ENCODE peak calls at places on chromosomes 7 and 10, in seven cellular contexts. I is cardiac muscle cell, F is GM13977, T is heart right ventricle, M is RWPE1, W is BE2C, E is transverse colon. B is an unnamed sample.

GRCh38 chr7:20598479-20599419 is 16.7 kb upstream of the ABCB5 start:
- DNase-seq in E (no peak), M (peak; percentile 59), T (no peak), I (peak; percentile 64), W (no peak), F (peak; percentile 49), B (peak; percentile 72)

GRCh38 chr10:129035052-129035805 is 431.8 kb upstream of the MGMT start:
- DNase-seq in F (no peak), M (no peak), T (no peak), W (no peak), E (peak; percentile 19), I (no peak), B (peak; percentile 5)

GRCh38 chr7:16905300-16906044 is 23.7 kb upstream of the AGR3 start:
- DNase-seq in W (no peak), M (no peak), E (no peak), F (no peak), I (peak; percentile 20), T (no peak), B (peak; percentile 28)

GRCh38 chr7:99631311-99632109 is 14.8 kb downstream of the ZSCAN25 start:
- DNase-seq in F (no peak), E (no peak), W (no peak), M (peak; percentile 54), I (peak; percentile 21), T (no peak), B (peak; percentile 61)

GRCh38 chr7:48962821-48963505 is 38.6 kb downstream of the CDC14C start:
- DNase-seq in M (peak; percentile 3), I (no peak), E (no peak), F (no peak), W (no peak), T (no peak), B (no peak)

GRCh38 chr7:25557930-25558329 is 329.6 kb upstream of the NPVF start:
- DNase-seq in T (no peak), W (no peak), I (no peak), M (no peak), E (no peak), F (no peak), B (no peak)

GRCh38 chr10:86363184-86363832 is 3.3 kb downstream of the GRID1 start:
- DNase-seq in F (peak; percentile 78), T (peak; percentile 54), E (no peak), W (no peak), M (peak; percentile 44), I (peak; percentile 84), B (no peak)

GRCh38 chr10:126571203-126571602 is 99.3 kb downstream of the C10orf90 start:
- DNase-seq in I (no peak), F (no peak), W (no peak), E (no peak), M (no peak), T (no peak), B (peak; percentile 21)

GRCh38 chr7:151454306-151454705 is 14.4 kb upstream of the CRYGN start:
- DNase-seq in I (no peak), M (no peak), F (no peak), W (no peak), T (no peak), E (peak; percentile 1), B (no peak)

GRCh38 chr10:77350711-77351119 is 286.9 kb downstream of the KCNMA1 start:
- DNase-seq in E (no peak), W (peak; percentile 52), T (no peak), I (no peak), M (peak; percentile 100), F (no peak), B (peak; percentile 98)

GRCh38 chr10:110481948-110482347 is 15.8 kb upstream of the DUSP5 start:
- DNase-seq in F (no peak), E (no peak), W (no peak), T (no peak), I (no peak), M (no peak), B (no peak)

GRCh38 chr10:99874341-99875085 is 92.1 kb downstream of the ABCC2 start:
- DNase-seq in F (no peak), E (no peak), T (no peak), M (no peak), W (no peak), I (no peak), B (no peak)

GRCh38 chr10:89419548-89419947 is 5.2 kb downstream of the IFIT5 start:
- DNase-seq in M (no peak), W (no peak), T (no peak), F (peak; percentile 31), I (no peak), E (no peak), B (peak; percentile 11)

GRCh38 chr7:34672430-34672829 is 14.4 kb downstream of the NPSR1 start:
- DNase-seq in E (no peak), T (no peak), W (no peak), M (peak; percentile 10), F (no peak), I (no peak), B (peak; percentile 45)

GRCh38 chr7:137820677-137821420 is 25.9 kb downstream of the DGKI start:
- DNase-seq in I (peak; percentile 60), E (no peak), T (peak; percentile 67), W (peak; percentile 26), F (peak; percentile 31), M (no peak), B (peak; percentile 20)

GRCh38 chr7:104625956-104626355 is 297.6 kb downstream of the LHFPL3 start:
- DNase-seq in I (no peak), T (no peak), F (no peak), W (no peak), M (no peak), E (no peak), B (no peak)

GRCh38 chr10:74238031-74238431 is 87.0 kb downstream of the ADK start:
- DNase-seq in M (no peak), I (no peak), T (no peak), W (peak; percentile 47), E (no peak), F (no peak), B (no peak)

GRCh38 chr7:8511810-8512209 is 78.4 kb downstream of the NXPH1 start:
- DNase-seq in F (no peak), E (no peak), I (no peak), W (peak; percentile 61), M (no peak), T (no peak), B (no peak)

GRCh38 chr7:128874140-128875031 is 11.7 kb downstream of the ATP6V1F start:
- DNase-seq in M (no peak), I (no peak), T (no peak), E (peak; percentile 86), W (peak; percentile 18), F (no peak), B (no peak)

GRCh38 chr7:155815332-155816191 is 3.3 kb upstream of the SHH start:
- DNase-seq in M (peak; percentile 75), I (peak; percentile 34), E (peak; percentile 63), F (peak; percentile 90), W (peak; percentile 57), T (peak; percentile 44), B (peak; percentile 74)

GRCh38 chr7:46091071-46091470 is 170.0 kb upstream of the IGFBP3 start:
- DNase-seq in E (no peak), F (no peak), T (no peak), I (no peak), W (no peak), M (no peak), B (no peak)

GRCh38 chr7:28155964-28156363 is 24.6 kb downstream of the JAZF1 start:
- DNase-seq in W (no peak), I (no peak), M (peak; percentile 62), T (no peak), F (no peak), E (no peak), B (peak; percentile 88)

GRCh38 chr10:69643779-69644657 is 14.0 kb downstream of the FAM241B start:
- DNase-seq in I (no peak), W (no peak), F (no peak), T (no peak), E (no peak), M (no peak), B (no peak)
- TF ChIP-seq CTCF in I (no peak), W (no peak), F (peak; percentile 18), T (no peak), E (no peak), M (no peak), B (no peak)

GRCh38 chr7:74622228-74622749 is 35.2 kb upstream of the GTF2I start:
- DNase-seq in M (no peak), I (no peak), T (no peak), F (no peak), W (no peak), E (no peak), B (no peak)

GRCh38 chr7:74627699-74628411 is 29.7 kb upstream of the GTF2I start:
- DNase-seq in W (peak; percentile 46), M (no peak), F (no peak), E (peak; percentile 66), T (no peak), I (peak; percentile 70), B (no peak)

GRCh38 chr7:74623135-74623534 is 34.4 kb upstream of the GTF2I start:
- DNase-seq in F (no peak), W (no peak), M (no peak), E (no peak), T (no peak), I (no peak), B (no peak)

DNA sequence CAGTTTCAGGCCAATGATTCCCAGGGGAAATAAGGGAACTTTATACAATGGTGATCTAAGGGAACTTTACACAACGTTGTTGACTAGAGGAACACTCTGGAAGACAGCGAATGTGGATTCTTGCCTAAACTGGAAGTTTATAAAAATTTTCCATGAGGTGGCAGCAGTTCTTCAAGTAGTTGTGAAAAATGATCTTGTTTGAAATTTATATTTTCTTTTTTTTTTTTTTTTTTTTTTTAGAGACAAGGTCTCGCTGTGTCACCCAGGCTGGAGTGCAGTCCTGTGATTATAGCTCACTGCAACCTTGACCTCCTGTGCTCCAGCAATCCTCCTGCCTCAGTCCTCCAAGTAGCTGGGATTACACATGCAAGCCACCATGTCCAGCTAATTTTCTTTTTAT is 32.1 kb upstream of the GTF2I start:
- DNase-seq in E (no peak), W (no peak), T (no peak), F (no peak), I (no peak), M (no peak), B (peak; percentile 42)
- TF ChIP-seq CTCF in E (no peak), W (no peak), T (peak; percentile 15), F (no peak), I (peak; percentile 30), M (no peak), B (no peak)

GRCh38 chr10:69802424-69803161 is 887 bp downstream of the COL13A1 start:
- DNase-seq in I (peak; percentile 86), M (peak; percentile 45), E (no peak), F (no peak), W (peak; percentile 46), T (peak; percentile 57), B (peak; percentile 42)
- TF ChIP-seq CTCF in I (peak; percentile 23), M (peak; percentile 13), E (no peak), F (no peak), W (no peak), T (no peak), B (no peak)

GRCh38 chr10:102394801-102395676 is 466 bp upstream of the NFKB2 start:
- DNase-seq in I (peak; percentile 90), F (peak; percentile 95), M (peak; percentile 95), W (peak; percentile 85), T (peak; percentile 87), E (peak; percentile 92), B (peak; percentile 90)

GRCh38 chr10:102392306-102392705 is 3.2 kb upstream of the NFKB2 start:
- DNase-seq in I (no peak), T (no peak), F (no peak), W (no peak), M (no peak), E (no peak), B (no peak)

GRCh38 chr10:102395677-102396197 is at the start of gene NFKB2:
- DNase-seq in W (no peak), M (no peak), E (no peak), I (no peak), F (no peak), T (no peak), B (peak; percentile 51)

GRCh38 chr10:102393411-102394078 is 2.0 kb upstream of the NFKB2 start:
- DNase-seq in W (no peak), F (no peak), M (no peak), T (no peak), E (no peak), I (no peak), B (no peak)

GRCh38 chr10:102394079-102394800 is 1.3 kb upstream of the NFKB2 start:
- DNase-seq in I (peak; percentile 96), W (peak; percentile 89), F (peak; percentile 98), M (peak; percentile 97), E (peak; percentile 97), T (peak; percentile 95), B (peak; percentile 96)
- TF ChIP-seq CTCF in I (no peak), W (no peak), F (no peak), M (peak; percentile 66), E (peak; percentile 4), T (no peak), B (no peak)

B was measured in MCF 10A.